ENCODE peak calls at places on chromosomes 1 and 21, in four cellular contexts. One of them, this sample, is unnamed.

GRCh38 chr1:240385985-240386978 is 225.7 kb downstream of the GREM2 start:
- DNase-seq in IMR-90: peak
- DNase-seq in astrocyte of the spinal cord: peak
- DNase-seq in neural progenitor cell: no peak
- DNase-seq in this sample: peak

GRCh38 chr1:178645157-178645825 is 79.8 kb upstream of the RALGPS2 start:
- DNase-seq in IMR-90: peak
- DNase-seq in neural progenitor cell: peak
- DNase-seq in astrocyte of the spinal cord: no peak
- DNase-seq in this sample: peak

GRCh38 chr1:218350022-218350525 is 4.9 kb downstream of the TGFB2 start:
- DNase-seq in neural progenitor cell: no peak
- DNase-seq in IMR-90: no peak
- DNase-seq in astrocyte of the spinal cord: no peak
- DNase-seq in this sample: no peak

GRCh38 chr21:38675450-38675849 is 130.3 kb upstream of the ETS2 start:
- DNase-seq in IMR-90: no peak
- DNase-seq in astrocyte of the spinal cord: no peak
- DNase-seq in neural progenitor cell: no peak
- DNase-seq in this sample: no peak

GRCh38 chr1:206467915-206468314 is 2.4 kb upstream of the IKBKE start:
- DNase-seq in IMR-90: peak
- DNase-seq in neural progenitor cell: no peak
- DNase-seq in astrocyte of the spinal cord: no peak
- DNase-seq in this sample: peak

GRCh38 chr1:43454270-43455011 is 710 bp upstream of the HYI start:
- DNase-seq in astrocyte of the spinal cord: peak
- DNase-seq in neural progenitor cell: peak
- DNase-seq in IMR-90: peak
- DNase-seq in this sample: peak

GRCh38 chr1:29849038-29849750 is 612.9 kb downstream of the PTPRU start:
- DNase-seq in IMR-90: peak
- DNase-seq in neural progenitor cell: peak
- DNase-seq in astrocyte of the spinal cord: peak
- DNase-seq in this sample: peak

GRCh38 chr1:2382621-2383361 is 8.6 kb downstream of the MORN1 start:
- DNase-seq in neural progenitor cell: peak
- DNase-seq in IMR-90: no peak
- DNase-seq in astrocyte of the spinal cord: peak
- DNase-seq in this sample: no peak

GRCh38 chr1:18112611-18113010 is 5.0 kb downstream of the IGSF21 start:
- DNase-seq in astrocyte of the spinal cord: no peak
- DNase-seq in IMR-90: no peak
- DNase-seq in neural progenitor cell: no peak
- DNase-seq in this sample: no peak

DNA sequence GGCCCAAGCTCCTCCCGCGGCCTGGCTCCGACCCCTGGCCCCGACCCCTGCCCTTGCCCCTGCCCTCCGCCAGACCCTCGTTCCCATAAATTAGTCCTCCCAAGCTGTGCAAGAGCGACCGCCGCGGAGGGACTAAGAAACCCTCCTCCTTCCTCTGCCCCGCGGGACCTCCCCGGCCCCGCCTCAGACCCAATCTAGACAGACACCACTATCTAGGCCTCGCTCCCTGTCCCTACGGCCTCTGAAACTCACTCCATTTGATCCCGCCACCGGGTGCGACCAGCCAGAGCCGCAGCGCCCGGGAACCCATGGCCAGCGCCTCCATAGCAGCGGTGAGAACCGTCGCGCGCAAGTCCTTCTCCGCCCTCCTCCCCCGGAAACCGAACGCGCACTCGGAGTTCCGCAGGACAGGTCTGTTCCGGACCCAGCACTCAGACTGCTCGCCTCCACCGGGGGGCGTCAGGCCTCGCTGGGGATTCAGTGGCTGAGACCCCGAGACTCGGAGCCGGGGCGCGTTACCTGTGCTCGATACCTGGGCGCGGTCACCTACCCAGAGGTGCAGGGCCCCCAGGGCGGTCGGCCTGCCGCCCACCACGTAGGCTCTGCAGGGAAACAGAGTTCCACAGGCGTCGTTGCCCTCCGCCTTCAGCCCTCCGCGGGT is at the start of gene MRPL39:
- DNase-seq in neural progenitor cell: peak
- DNase-seq in astrocyte of the spinal cord: peak
- DNase-seq in IMR-90: peak
- DNase-seq in this sample: peak
- TF ChIP-seq CTCF in neural progenitor cell: peak
- TF ChIP-seq CTCF in astrocyte of the spinal cord: peak
- TF ChIP-seq CTCF in IMR-90: peak
- TF ChIP-seq CTCF in this sample: peak

GRCh38 chr1:27539901-27540861 is 50.2 kb upstream of the WASF2 start:
- DNase-seq in astrocyte of the spinal cord: peak
- DNase-seq in neural progenitor cell: no peak
- DNase-seq in IMR-90: peak
- DNase-seq in this sample: peak
- H3K4me3 ChIP-seq in astrocyte of the spinal cord: no peak
- H3K4me3 ChIP-seq in neural progenitor cell: no peak
- H3K4me3 ChIP-seq in IMR-90: no peak
- H3K4me3 ChIP-seq in this sample: no peak

GRCh38 chr1:226643167-226643566 is 94.6 kb downstream of the STUM start:
- DNase-seq in astrocyte of the spinal cord: peak
- DNase-seq in neural progenitor cell: no peak
- DNase-seq in IMR-90: peak
- DNase-seq in this sample: peak
- TF ChIP-seq CTCF in astrocyte of the spinal cord: no peak
- TF ChIP-seq CTCF in neural progenitor cell: no peak
- TF ChIP-seq CTCF in IMR-90: no peak
- TF ChIP-seq CTCF in this sample: no peak

GRCh38 chr1:32208891-32209309 is at the start of gene DCDC2B:
- DNase-seq in IMR-90: peak
- DNase-seq in neural progenitor cell: no peak
- DNase-seq in astrocyte of the spinal cord: peak
- DNase-seq in this sample: no peak
- H3K4me3 ChIP-seq in IMR-90: no peak
- H3K4me3 ChIP-seq in neural progenitor cell: no peak
- H3K4me3 ChIP-seq in astrocyte of the spinal cord: no peak
- H3K4me3 ChIP-seq in this sample: no peak